ENCODE peak calls at places on chromosomes 3 and 15, in seven cellular contexts. One of them, this sample, is unnamed. For H3K4me1, the result is how much of the 10 kb centered on the place peaks cover.

GRCh38 chr3:126267169-126267975 is 87.0 kb upstream of the ALDH1L1 start:
- DNase-seq in neuronal stem cell: peak
- DNase-seq in mesenchymal stem cell: peak
- DNase-seq in trophoblast cell: peak
- DNase-seq in IMR-90: peak
- DNase-seq in mesendoderm: peak
- DNase-seq in H1: peak
- DNase-seq in this sample: peak

GRCh38 chr3:9279959-9280358 is 30.5 kb upstream of the SRGAP3 start:
- DNase-seq in neuronal stem cell: peak
- DNase-seq in mesenchymal stem cell: peak
- DNase-seq in trophoblast cell: no peak
- DNase-seq in IMR-90: peak
- DNase-seq in mesendoderm: peak
- DNase-seq in H1: no peak
- DNase-seq in this sample: no peak

GRCh38 chr15:77981281-77982126 is 96.0 kb downstream of the TBC1D2B start:
- DNase-seq in neuronal stem cell: no peak
- DNase-seq in mesenchymal stem cell: no peak
- DNase-seq in trophoblast cell: no peak
- DNase-seq in IMR-90: no peak
- DNase-seq in mesendoderm: no peak
- DNase-seq in H1: peak
- DNase-seq in this sample: no peak

GRCh38 chr15:59268199-59268979 is 61.7 kb downstream of the LDHAL6B start:
- DNase-seq in neuronal stem cell: no peak
- DNase-seq in mesenchymal stem cell: peak
- DNase-seq in trophoblast cell: no peak
- DNase-seq in IMR-90: peak
- DNase-seq in mesendoderm: no peak
- DNase-seq in H1: no peak
- DNase-seq in this sample: no peak

GRCh38 chr3:52432631-52433030 is 12.3 kb downstream of the SEMA3G start:
- DNase-seq in neuronal stem cell: no peak
- DNase-seq in mesenchymal stem cell: no peak
- DNase-seq in trophoblast cell: no peak
- DNase-seq in IMR-90: no peak
- DNase-seq in mesendoderm: no peak
- DNase-seq in H1: no peak
- DNase-seq in this sample: no peak

GRCh38 chr3:124451655-124452317 is 278.5 kb upstream of the UMPS start:
- DNase-seq in neuronal stem cell: no peak
- DNase-seq in mesenchymal stem cell: no peak
- DNase-seq in trophoblast cell: no peak
- DNase-seq in IMR-90: no peak
- DNase-seq in mesendoderm: no peak
- DNase-seq in H1: no peak
- DNase-seq in this sample: no peak

GRCh38 chr15:70053703-70054229 is 44.0 kb downstream of the TLE3 start:
- DNase-seq in neuronal stem cell: no peak
- DNase-seq in mesenchymal stem cell: no peak
- DNase-seq in trophoblast cell: no peak
- DNase-seq in IMR-90: no peak
- DNase-seq in mesendoderm: no peak
- DNase-seq in H1: no peak
- DNase-seq in this sample: no peak

GRCh38 chr15:41698779-41699178 is 38.6 kb downstream of the MGA start:
- DNase-seq in neuronal stem cell: no peak
- DNase-seq in mesenchymal stem cell: no peak
- DNase-seq in trophoblast cell: no peak
- DNase-seq in IMR-90: peak
- DNase-seq in mesendoderm: no peak
- DNase-seq in H1: no peak
- DNase-seq in this sample: no peak

GRCh38 chr15:51251591-51251990 is 86.8 kb downstream of the CYP19A1 start:
- DNase-seq in neuronal stem cell: no peak
- DNase-seq in mesenchymal stem cell: no peak
- DNase-seq in trophoblast cell: no peak
- DNase-seq in IMR-90: no peak
- DNase-seq in mesendoderm: peak
- DNase-seq in H1: no peak
- DNase-seq in this sample: no peak

GRCh38 chr15:23708332-23708731 is 21.2 kb upstream of the NDN start:
- DNase-seq in neuronal stem cell: no peak
- DNase-seq in mesenchymal stem cell: no peak
- DNase-seq in trophoblast cell: no peak
- DNase-seq in IMR-90: no peak
- DNase-seq in mesendoderm: no peak
- DNase-seq in H1: no peak
- DNase-seq in this sample: no peak

GRCh38 chr3:124858275-124858674 is 28.9 kb downstream of the ITGB5 start:
- DNase-seq in neuronal stem cell: no peak
- DNase-seq in mesenchymal stem cell: peak
- DNase-seq in trophoblast cell: no peak
- DNase-seq in IMR-90: peak
- DNase-seq in mesendoderm: no peak
- DNase-seq in H1: no peak
- DNase-seq in this sample: no peak

GRCh38 chr3:13091898-13092620 is 18.8 kb upstream of the IQSEC1 start:
- DNase-seq in neuronal stem cell: peak
- DNase-seq in mesenchymal stem cell: peak
- DNase-seq in trophoblast cell: peak
- DNase-seq in IMR-90: peak
- DNase-seq in mesendoderm: peak
- DNase-seq in H1: peak
- DNase-seq in this sample: peak

GRCh38 chr3:42025388-42026138 is 63.7 kb upstream of the ULK4 start:
- DNase-seq in neuronal stem cell: peak
- DNase-seq in mesenchymal stem cell: peak
- DNase-seq in trophoblast cell: peak
- DNase-seq in IMR-90: peak
- DNase-seq in mesendoderm: peak
- DNase-seq in H1: peak
- DNase-seq in this sample: peak

GRCh38 chr15:101372149-101372577 is 77.1 kb upstream of the SNRPA1 start:
- DNase-seq in neuronal stem cell: no peak
- DNase-seq in mesenchymal stem cell: peak
- DNase-seq in trophoblast cell: no peak
- DNase-seq in IMR-90: peak
- DNase-seq in mesendoderm: no peak
- DNase-seq in H1: no peak
- DNase-seq in this sample: no peak

GRCh38 chr3:12810013-12810780 is 13.7 kb downstream of the CAND2 start:
- DNase-seq in neuronal stem cell: peak
- DNase-seq in mesenchymal stem cell: peak
- DNase-seq in trophoblast cell: peak
- DNase-seq in IMR-90: peak
- DNase-seq in mesendoderm: peak
- DNase-seq in H1: peak
- DNase-seq in this sample: peak

GRCh38 chr3:53131136-53131495 is 881 bp upstream of the RFT1 start:
- DNase-seq in neuronal stem cell: no peak
- DNase-seq in mesenchymal stem cell: no peak
- DNase-seq in trophoblast cell: no peak
- DNase-seq in IMR-90: no peak
- DNase-seq in mesendoderm: peak
- DNase-seq in H1: no peak
- DNase-seq in this sample: no peak

GRCh38 chr15:48250640-48251076 is 44.6 kb downstream of the SLC12A1 start:
- DNase-seq in neuronal stem cell: peak
- DNase-seq in mesenchymal stem cell: peak
- DNase-seq in trophoblast cell: peak
- DNase-seq in IMR-90: peak
- DNase-seq in mesendoderm: peak
- DNase-seq in H1: peak
- DNase-seq in this sample: peak
- H3K23ac ChIP-seq in neuronal stem cell: no peak
- H3K23ac ChIP-seq in mesenchymal stem cell: no peak
- H3K23ac ChIP-seq in trophoblast cell: no peak
- H3K23ac ChIP-seq in IMR-90: no peak
- H3K23ac ChIP-seq in mesendoderm: no peak
- H3K23ac ChIP-seq in H1: no peak
- H3K23ac ChIP-seq in this sample: no peak

GRCh38 chr3:183027276-183027675 is 46.9 kb upstream of the DCUN1D1 start:
- DNase-seq in neuronal stem cell: no peak
- DNase-seq in mesenchymal stem cell: no peak
- DNase-seq in trophoblast cell: no peak
- DNase-seq in IMR-90: peak
- DNase-seq in mesendoderm: no peak
- DNase-seq in H1: no peak
- DNase-seq in this sample: no peak
- H3K27ac ChIP-seq in neuronal stem cell: no peak
- H3K27ac ChIP-seq in mesenchymal stem cell: no peak
- H3K27ac ChIP-seq in trophoblast cell: no peak
- H3K27ac ChIP-seq in IMR-90: no peak
- H3K27ac ChIP-seq in mesendoderm: no peak
- H3K27ac ChIP-seq in H1: no peak
- H3K27ac ChIP-seq in this sample: no peak

DNA sequence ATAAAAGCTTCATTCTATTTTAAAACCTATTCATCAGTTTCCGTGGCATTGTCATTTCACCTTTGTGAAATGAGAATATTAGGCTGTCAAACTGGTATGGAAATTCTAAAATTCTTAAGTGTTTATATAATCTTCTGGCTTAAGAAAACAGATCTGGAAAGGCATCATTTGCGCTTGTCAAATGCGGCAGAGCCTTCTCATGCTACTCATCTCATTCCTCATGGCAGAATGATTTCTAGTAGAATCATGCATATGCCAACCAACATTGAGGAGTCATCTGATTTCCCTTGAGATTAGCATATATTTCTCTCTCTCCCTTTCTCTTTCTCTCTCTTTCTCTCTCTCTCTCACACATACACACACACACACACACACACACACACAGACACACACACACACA is 48.8 kb downstream of the STRIT1 start:
- DNase-seq in neuronal stem cell: no peak
- DNase-seq in mesenchymal stem cell: no peak
- DNase-seq in trophoblast cell: no peak
- DNase-seq in IMR-90: no peak
- DNase-seq in mesendoderm: no peak
- DNase-seq in H1: no peak
- DNase-seq in this sample: no peak
- H3K4me1 ChIP-seq in neuronal stem cell: under half
- H3K4me1 ChIP-seq in mesenchymal stem cell: under half
- H3K4me1 ChIP-seq in trophoblast cell: under half
- H3K4me1 ChIP-seq in IMR-90: under half
- H3K4me1 ChIP-seq in mesendoderm: under half
- H3K4me1 ChIP-seq in H1: under half
- H3K4me1 ChIP-seq in this sample: under half

GRCh38 chr3:196843435-196844110 is 24.1 kb upstream of the SENP5 start:
- DNase-seq in neuronal stem cell: no peak
- DNase-seq in mesenchymal stem cell: no peak
- DNase-seq in trophoblast cell: peak
- DNase-seq in IMR-90: no peak
- DNase-seq in mesendoderm: peak
- DNase-seq in H1: no peak
- DNase-seq in this sample: no peak
- H3K23ac ChIP-seq in neuronal stem cell: no peak
- H3K23ac ChIP-seq in mesenchymal stem cell: no peak
- H3K23ac ChIP-seq in trophoblast cell: no peak
- H3K23ac ChIP-seq in IMR-90: no peak
- H3K23ac ChIP-seq in mesendoderm: no peak
- H3K23ac ChIP-seq in H1: no peak
- H3K23ac ChIP-seq in this sample: no peak

DNA sequence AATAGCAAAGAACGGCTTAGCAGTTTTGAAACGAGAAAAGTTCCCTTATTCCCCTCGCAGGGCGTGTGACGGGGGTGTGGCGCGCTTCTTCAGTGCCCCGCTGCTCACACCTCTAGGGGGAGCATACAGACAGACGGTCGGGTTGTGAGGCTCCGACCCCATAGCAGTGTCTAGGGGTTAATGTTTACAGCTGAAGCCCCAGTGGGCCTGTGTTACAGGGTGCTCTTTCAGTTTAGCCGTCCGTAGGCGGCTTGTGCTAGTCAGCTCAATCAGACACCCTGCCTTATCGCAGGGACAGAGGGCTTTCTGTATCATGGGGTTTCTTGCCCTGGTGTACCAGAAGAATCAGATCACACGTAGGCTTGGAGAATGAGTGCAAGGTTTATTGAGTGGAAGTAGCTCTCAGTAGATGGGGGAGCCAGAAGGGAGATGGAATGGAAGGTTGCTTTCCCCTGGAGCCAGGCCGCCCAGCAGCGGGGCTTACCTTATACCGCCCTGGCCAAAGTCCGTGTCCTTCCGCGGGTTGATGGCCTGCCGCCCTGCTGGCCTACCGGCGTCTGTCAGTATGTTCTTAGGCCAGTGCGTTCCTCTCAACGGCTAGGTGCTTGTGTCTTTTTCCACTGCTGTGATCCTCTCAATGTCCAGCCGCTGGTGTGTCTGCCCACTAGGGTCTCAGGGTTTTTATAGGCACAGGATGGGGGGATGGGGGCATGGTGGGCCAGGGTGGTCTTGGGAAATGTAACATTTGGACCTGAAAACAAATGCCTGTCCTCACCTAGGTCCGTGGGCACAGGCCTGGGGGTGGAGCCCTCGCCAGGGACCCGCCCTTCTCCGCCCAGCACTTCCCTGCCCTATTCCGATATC is 32.2 kb upstream of the ACP3 start:
- DNase-seq in neuronal stem cell: no peak
- DNase-seq in mesenchymal stem cell: no peak
- DNase-seq in trophoblast cell: no peak
- DNase-seq in IMR-90: no peak
- DNase-seq in mesendoderm: peak
- DNase-seq in H1: peak
- DNase-seq in this sample: peak
- H3K27ac ChIP-seq in neuronal stem cell: no peak
- H3K27ac ChIP-seq in mesenchymal stem cell: no peak
- H3K27ac ChIP-seq in trophoblast cell: peak
- H3K27ac ChIP-seq in IMR-90: no peak
- H3K27ac ChIP-seq in mesendoderm: peak
- H3K27ac ChIP-seq in H1: peak
- H3K27ac ChIP-seq in this sample: no peak

DNA sequence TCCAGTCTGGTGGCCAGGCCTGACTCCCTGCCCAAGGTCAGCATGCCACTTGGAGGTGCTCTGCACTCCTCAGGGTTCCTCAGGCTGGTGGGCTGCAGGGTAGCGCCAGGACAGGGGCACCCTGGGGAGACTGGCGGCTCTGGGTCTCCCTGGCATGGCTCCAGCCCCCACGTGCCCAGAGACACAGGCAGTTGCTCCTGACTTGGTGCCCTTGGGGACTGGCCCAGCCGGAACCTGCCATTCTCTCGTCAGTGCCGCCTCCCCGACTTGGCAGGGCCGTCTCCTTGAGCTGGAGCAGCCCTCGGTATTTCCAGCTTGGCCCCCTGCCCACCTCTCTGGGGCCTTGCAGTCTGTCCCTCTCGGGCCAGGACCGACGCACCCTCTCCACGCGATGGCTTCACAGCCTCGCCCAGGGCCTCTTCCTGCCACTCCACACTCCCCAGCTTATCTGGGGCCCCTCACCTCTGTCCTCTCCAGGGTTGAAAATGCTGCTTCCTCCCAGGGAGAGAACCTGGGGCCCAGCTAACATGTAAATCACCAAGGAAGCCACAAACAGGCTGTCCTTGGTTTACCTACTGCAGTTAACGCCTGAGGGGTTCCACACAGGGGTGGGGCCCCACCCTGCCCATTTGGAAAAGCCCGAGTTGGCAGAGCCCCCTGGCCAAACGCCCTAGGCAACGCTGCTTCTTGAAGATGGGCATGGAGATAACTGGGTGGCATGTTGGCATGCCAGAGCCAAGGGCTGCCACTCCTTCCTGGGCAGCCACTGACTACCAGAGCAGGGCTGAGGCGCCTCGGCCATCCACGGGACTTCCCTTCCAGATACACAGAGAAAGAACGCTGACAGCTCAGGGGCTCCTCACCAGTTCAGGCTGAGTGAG is 61.4 kb downstream of the SMAD6 start:
- DNase-seq in neuronal stem cell: no peak
- DNase-seq in mesenchymal stem cell: no peak
- DNase-seq in trophoblast cell: no peak
- DNase-seq in IMR-90: no peak
- DNase-seq in mesendoderm: no peak
- DNase-seq in H1: no peak
- DNase-seq in this sample: no peak
- H3K4me1 ChIP-seq in neuronal stem cell: under half
- H3K4me1 ChIP-seq in mesenchymal stem cell: under half
- H3K4me1 ChIP-seq in trophoblast cell: under half
- H3K4me1 ChIP-seq in IMR-90: half or more
- H3K4me1 ChIP-seq in mesendoderm: under half
- H3K4me1 ChIP-seq in H1: under half
- H3K4me1 ChIP-seq in this sample: under half